ENCODE peak calls at places on chromosomes 11 and 22, in ten cellular contexts. V is heart right ventricle, R is thoracic aorta, Q is lower lobe of right lung, W is transverse colon, X is neural progenitor cell, C is testis, F is stomach, O is PC-9, Z is aorta. P is an unnamed sample. For H3K4me1, the result is how much of the 10 kb centered on the place peaks cover.

GRCh38 chr11:67632175-67632981 is 2.6 kb upstream of the NUDT8 start:
- DNase-seq in O (no peak), C (no peak), R (no peak), W (peak), F (peak), Q (peak), X (no peak), Z (peak), V (peak), P (peak)

GRCh38 chr11:75526192-75526541 is 426 bp upstream of the GDPD5 start:
- DNase-seq in R (no peak), W (no peak), O (no peak), Z (no peak), V (no peak), F (no peak), Q (no peak), X (no peak), C (no peak), P (no peak)

GRCh38 chr11:94604496-94604895 is 37.3 kb downstream of the PIWIL4 start:
- DNase-seq in V (no peak), W (no peak), C (no peak), Q (no peak), O (peak), Z (no peak), F (no peak), X (no peak), R (no peak), P (no peak)

GRCh38 chr22:39925273-39925672 is 24.4 kb downstream of the GRAP2 start:
- DNase-seq in R (no peak), V (no peak), C (no peak), O (no peak), Q (no peak), W (no peak), X (no peak), F (no peak), Z (no peak), P (no peak)

GRCh38 chr22:28920757-28921584 is 37.6 kb downstream of the ZNRF3 start:
- DNase-seq in O (no peak), X (no peak), R (no peak), C (no peak), V (no peak), Z (peak), F (no peak), Q (no peak), W (no peak), P (no peak)

GRCh38 chr11:68041617-68042218 is 2.9 kb downstream of the TCIRG1 start:
- DNase-seq in R (no peak), X (no peak), C (no peak), Z (peak), O (no peak), Q (peak), W (no peak), V (no peak), F (no peak), P (no peak)

GRCh38 chr22:20577549-20577975 is 70.2 kb downstream of the MED15 start:
- DNase-seq in Z (no peak), F (no peak), W (no peak), O (no peak), X (no peak), R (no peak), C (no peak), V (no peak), Q (peak), P (peak)

GRCh38 chr11:33742249-33742851 is 6.1 kb upstream of the CD59 start:
- DNase-seq in Q (no peak), F (no peak), Z (no peak), V (no peak), C (no peak), R (no peak), W (no peak), X (no peak), O (peak), P (peak)

GRCh38 chr22:35648066-35649025 is at the start of gene APOL6:
- DNase-seq in W (peak), X (peak), O (peak), R (no peak), V (no peak), Q (no peak), Z (no peak), C (peak), F (peak), P (peak)

GRCh38 chr11:111403021-111403725 is 24.1 kb upstream of the POU2AF1 start:
- DNase-seq in Z (no peak), F (no peak), W (no peak), C (no peak), V (no peak), Q (no peak), R (no peak), X (no peak), O (no peak), P (no peak)

DNA sequence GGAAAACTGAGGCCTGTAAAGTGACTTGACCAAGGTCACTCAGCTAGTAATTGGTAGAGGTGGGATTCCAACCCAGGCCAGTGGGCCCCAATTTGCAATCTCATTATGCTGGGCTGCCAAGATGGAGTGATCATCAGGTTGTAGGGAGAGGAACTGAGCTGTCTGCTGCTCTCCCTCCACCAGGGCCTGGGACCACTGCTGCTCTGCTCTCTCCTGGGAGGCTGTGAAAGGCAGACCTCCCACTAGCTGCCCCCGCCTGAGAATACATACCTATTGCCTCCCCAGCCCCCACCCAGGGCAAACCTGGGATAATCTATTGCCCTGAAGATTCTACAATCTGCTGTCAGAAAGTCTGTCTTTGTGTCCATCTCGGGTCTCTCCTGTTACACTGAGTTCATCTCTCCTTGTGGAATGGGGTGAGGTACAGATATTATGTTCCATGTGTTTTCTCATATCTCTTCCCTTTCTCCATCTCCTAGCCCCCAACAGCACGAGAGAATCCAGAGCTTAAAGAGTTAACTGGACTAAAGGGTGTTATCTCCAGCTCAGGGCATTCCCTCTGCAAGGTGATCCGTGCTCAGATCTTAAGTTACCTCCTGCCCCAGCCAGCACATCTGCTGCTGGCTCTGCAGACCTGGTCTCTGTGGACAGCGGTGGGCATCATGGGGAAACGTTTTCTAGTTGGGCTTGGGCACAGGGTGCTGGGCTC is 5.6 kb downstream of the NECTIN1 start:
- DNase-seq in F (no peak), V (no peak), C (no peak), O (no peak), X (peak), Q (no peak), R (no peak), W (no peak), Z (no peak), P (no peak)
- H3K4me1 ChIP-seq in F (under half), V (under half), C (under half), O (under half), X (half or more), Q (under half), R (under half), W (under half), Z (under half), P (under half)

DNA sequence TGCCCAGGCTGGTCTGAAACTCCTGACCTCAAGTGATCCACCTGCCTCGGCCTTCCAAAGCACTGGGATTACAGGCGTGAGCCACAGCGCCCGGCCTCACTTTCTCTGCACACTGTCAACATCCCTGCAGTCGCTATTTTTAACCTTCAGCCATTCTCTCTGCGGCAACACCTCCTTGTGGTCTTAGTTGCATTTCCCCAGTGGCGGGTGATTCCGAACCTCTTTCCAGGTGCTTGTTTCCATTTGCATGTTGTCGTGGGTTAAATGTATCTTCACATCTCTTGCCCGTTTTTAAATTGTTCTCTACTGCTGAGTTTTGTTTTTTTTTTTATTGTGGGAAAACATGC is 2.2 kb upstream of the SCT start:
- DNase-seq in R (no peak), F (no peak), C (no peak), V (no peak), O (no peak), X (no peak), W (no peak), Z (no peak), Q (no peak), P (no peak)
- H3K27ac ChIP-seq in R (peak), F (peak), C (no peak), V (no peak), O (peak), X (no peak), W (no peak), Z (no peak), Q (no peak), P (no peak)

GRCh38 chr11:104435498-104435897 is 271.6 kb upstream of the PDGFD start:
- DNase-seq in W (no peak), Z (no peak), X (no peak), C (no peak), Q (no peak), V (no peak), F (no peak), O (no peak), R (no peak), P (no peak)

GRCh38 chr11:104432526-104432925 is 268.6 kb upstream of the PDGFD start:
- DNase-seq in Z (no peak), X (no peak), C (no peak), V (no peak), O (peak), W (no peak), R (no peak), Q (no peak), F (no peak), P (no peak)

GRCh38 chr11:104432981-104433380 is 269.0 kb upstream of the PDGFD start:
- DNase-seq in R (no peak), W (no peak), V (no peak), Q (no peak), X (no peak), F (no peak), O (no peak), C (no peak), Z (no peak), P (no peak)

GRCh38 chr11:104433751-104434150 is 269.8 kb upstream of the PDGFD start:
- DNase-seq in X (no peak), F (no peak), C (no peak), Q (no peak), R (no peak), Z (no peak), O (no peak), V (no peak), W (no peak), P (no peak)
- H3K4me3 ChIP-seq in X (no peak), F (no peak), C (no peak), Q (no peak), R (no peak), Z (no peak), O (no peak), V (no peak), W (no peak), P (no peak)

GRCh38 chr22:43157874-43158546 is 6.7 kb downstream of the TSPO start:
- DNase-seq in V (no peak), O (no peak), W (no peak), R (no peak), C (no peak), Z (no peak), X (no peak), Q (no peak), F (no peak), P (no peak)

GRCh38 chr22:43153916-43154315 is 2.6 kb downstream of the TSPO start:
- DNase-seq in X (no peak), W (no peak), R (no peak), F (no peak), Z (no peak), C (no peak), O (no peak), V (no peak), Q (no peak), P (no peak)

GRCh38 chr22:43158778-43159483 is 7.6 kb downstream of the TSPO start:
- DNase-seq in V (no peak), W (peak), R (no peak), O (no peak), F (peak), Z (no peak), Q (no peak), C (no peak), X (no peak), P (no peak)

GRCh38 chr22:43154887-43155536 is 3.7 kb downstream of the TSPO start:
- DNase-seq in Q (peak), V (no peak), Z (no peak), X (no peak), R (no peak), W (no peak), F (peak), O (no peak), C (no peak), P (no peak)

GRCh38 chr22:43155789-43156188 is 4.4 kb downstream of the TSPO start:
- DNase-seq in O (no peak), R (no peak), F (no peak), Z (no peak), W (no peak), Q (no peak), X (no peak), C (no peak), V (no peak), P (no peak)
- H3K4me1 ChIP-seq in O (under half), R (under half), F (half or more), Z (under half), W (half or more), Q (under half), X (under half), C (under half), V (under half), P (under half)

GRCh38 chr22:25729016-25729415 is 13.0 kb upstream of the MYO18B start:
- DNase-seq in V (no peak), Z (no peak), X (no peak), F (no peak), W (no peak), O (no peak), R (no peak), Q (no peak), C (no peak), P (no peak)
- H3K27ac ChIP-seq in V (no peak), Z (no peak), X (no peak), F (no peak), W (no peak), O (no peak), R (no peak), Q (no peak), C (no peak), P (no peak)

DNA sequence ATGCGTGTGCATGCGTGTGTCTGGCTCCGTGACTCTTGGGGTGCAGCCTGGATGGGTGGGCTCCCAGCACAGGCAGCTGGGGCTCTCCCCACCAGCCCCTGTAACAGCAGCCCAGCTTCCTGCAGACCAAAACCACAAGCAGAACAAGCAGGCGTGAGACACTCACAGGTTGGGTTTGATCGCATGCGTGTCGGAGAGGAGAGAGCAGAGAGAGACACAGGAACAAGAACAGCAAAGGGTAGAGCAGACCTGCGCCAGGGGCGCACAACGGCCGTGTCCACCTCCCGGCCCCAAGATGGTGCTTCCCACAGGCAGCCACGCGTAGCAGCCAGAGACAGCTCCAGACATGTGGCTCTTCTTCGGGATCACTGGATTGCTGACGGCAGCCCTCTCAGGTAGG is at the start of gene CD6:
- DNase-seq in X (no peak), R (no peak), V (no peak), W (peak), Q (no peak), Z (no peak), F (no peak), C (no peak), O (no peak), P (peak)
- H3K4me3 ChIP-seq in X (no peak), R (peak), V (peak), W (peak), Q (peak), Z (no peak), F (peak), C (no peak), O (no peak), P (peak)

GRCh38 chr11:72236083-72236697 is 7.8 kb downstream of the PHOX2A start:
- DNase-seq in W (no peak), Q (no peak), V (no peak), O (no peak), R (no peak), Z (no peak), C (peak), F (no peak), X (no peak), P (no peak)
- H3K4me1 ChIP-seq in W (under half), Q (under half), V (under half), O (under half), R (under half), Z (under half), C (under half), F (half or more), X (under half), P (under half)

GRCh38 chr11:63986932-63987513 is 785 bp downstream of the OTUB1 start:
- DNase-seq in C (no peak), F (no peak), X (no peak), V (no peak), Q (no peak), O (no peak), R (no peak), Z (no peak), W (no peak), P (no peak)
- H3K27ac ChIP-seq in C (peak), F (peak), X (peak), V (peak), Q (peak), O (no peak), R (no peak), Z (no peak), W (peak), P (no peak)